ENCODE peak calls at places on chromosomes 7 and 10, in five cellular contexts. G is AG04450, I is IMR-90, H is coronary artery, Y is ovary. W is an unnamed sample.

GRCh38 chr10:59748834-59749233 is 4.4 kb downstream of the MRLN start:
- DNase-seq in G (no peak), I (no peak), H (no peak), Y (no peak), W (no peak)

GRCh38 chr7:84484502-84485079 is 290.0 kb upstream of the SEMA3A start:
- DNase-seq in G (no peak), I (peak; percentile 31), H (no peak), Y (no peak), W (no peak)

GRCh38 chr10:129755075-129756020 is 208.7 kb downstream of the EBF3 start:
- DNase-seq in G (no peak), I (no peak), H (peak; percentile 21), Y (peak; percentile 14), W (no peak)

GRCh38 chr7:158054081-158054480 is 533.5 kb downstream of the PTPRN2 start:
- DNase-seq in G (no peak), I (no peak), H (no peak), Y (no peak), W (no peak)

GRCh38 chr7:132564090-132564489 is 12.2 kb downstream of the PLXNA4 start:
- DNase-seq in G (no peak), I (no peak), H (no peak), Y (no peak), W (no peak)

GRCh38 chr10:129870926-129871660 is 93.0 kb downstream of the EBF3 start:
- DNase-seq in G (no peak), I (peak; percentile 15), H (no peak), Y (no peak), W (no peak)

GRCh38 chr10:129951251-129951808 is 12.7 kb downstream of the EBF3 start:
- DNase-seq in G (no peak), I (no peak), H (no peak), Y (peak; percentile 13), W (no peak)

GRCh38 chr7:1806354-1806753 is 136.3 kb downstream of the ELFN1 start:
- DNase-seq in G (no peak), I (no peak), H (no peak), Y (peak; percentile 4), W (no peak)

GRCh38 chr10:77274046-77274795 is 363.4 kb downstream of the KCNMA1 start:
- DNase-seq in G (no peak), I (peak; percentile 84), H (no peak), Y (no peak), W (no peak)

GRCh38 chr10:100653957-100654834 is 91.2 kb upstream of the PAX2 start:
- DNase-seq in G (no peak), I (no peak), H (no peak), Y (peak; percentile 36), W (no peak)

GRCh38 chr7:138889566-138889965 is 91.6 kb upstream of the ATP6V0A4 start:
- DNase-seq in G (no peak), I (peak; percentile 52), H (no peak), Y (no peak), W (no peak)

GRCh38 chr7:33091111-33091531 is 18.1 kb downstream of the RP9 start:
- DNase-seq in G (no peak), I (peak; percentile 74), H (no peak), Y (no peak), W (no peak)

GRCh38 chr7:4136501-4137110 is 545.5 kb upstream of the FOXK1 start:
- DNase-seq in G (no peak), I (no peak), H (no peak), Y (peak; percentile 70), W (no peak)

GRCh38 chr10:71268751-71269150 is 50.3 kb upstream of the SLC29A3 start:
- DNase-seq in G (no peak), I (peak; percentile 44), H (no peak), Y (no peak), W (peak; percentile 91)

GRCh38 chr7:53744361-53744760 is 708.9 kb downstream of the POM121L12 start:
- DNase-seq in G (no peak), I (no peak), H (no peak), Y (no peak), W (no peak)

GRCh38 chr10:130023454-130024230 is 59.6 kb upstream of the EBF3 start:
- DNase-seq in G (no peak), I (no peak), H (peak; percentile 69), Y (no peak), W (no peak)

GRCh38 chr7:142859829-142860228 is 5.0 kb downstream of the EPHB6 start:
- DNase-seq in G (no peak), I (peak; percentile 2), H (no peak), Y (no peak), W (peak; percentile 46)

GRCh38 chr10:26430641-26431163 is 7.4 kb upstream of the APBB1IP start:
- DNase-seq in G (no peak), I (no peak), H (no peak), Y (no peak), W (no peak)

GRCh38 chr7:43179393-43179792 is 66.9 kb downstream of the HECW1 start:
- DNase-seq in G (no peak), I (no peak), H (no peak), Y (no peak), W (no peak)

GRCh38 chr10:43971306-43971705 is 322.6 kb upstream of the ZNF32 start:
- DNase-seq in G (no peak), I (no peak), H (peak; percentile 61), Y (no peak), W (no peak)

GRCh38 chr7:43756368-43757072 is 2.0 kb upstream of the BLVRA start:
- DNase-seq in G (peak; percentile 59), I (peak; percentile 85), H (no peak), Y (no peak), W (no peak)

GRCh38 chr10:96711048-96711713 is 9.1 kb downstream of the PIK3AP1 start:
- DNase-seq in G (no peak), I (no peak), H (no peak), Y (no peak), W (no peak)

GRCh38 chr7:142587578-142588191 is 161.6 kb upstream of the PRSS1 start:
- DNase-seq in G (no peak), I (peak; percentile 81), H (no peak), Y (no peak), W (no peak)

GRCh38 chr10:124200011-124200410 is 106.6 kb upstream of the CHST15 start:
- DNase-seq in G (no peak), I (no peak), H (peak; percentile 26), Y (no peak), W (no peak)

GRCh38 chr7:144936314-144936713 is 100.5 kb upstream of the TPK1 start:
- DNase-seq in G (no peak), I (no peak), H (no peak), Y (no peak), W (no peak)

GRCh38 chr10:124648738-124649137 is 95.4 kb downstream of the FAM53B start:
- DNase-seq in G (peak; percentile 81), I (peak; percentile 95), H (no peak), Y (peak; percentile 84), W (peak; percentile 82)

GRCh38 chr7:151454306-151454705 is 14.4 kb upstream of the CRYGN start:
- DNase-seq in G (no peak), I (no peak), H (no peak), Y (no peak), W (no peak)

GRCh38 chr7:132451161-132451560 is 125.1 kb downstream of the PLXNA4 start:
- DNase-seq in G (no peak), I (no peak), H (no peak), Y (no peak), W (no peak)

GRCh38 chr7:31327071-31327470 is 13.5 kb downstream of the NEUROD6 start:
- DNase-seq in G (no peak), I (peak; percentile 10), H (no peak), Y (no peak), W (no peak)

GRCh38 chr10:104109908-104110662 is 11.9 kb upstream of the SFR1 start:
- DNase-seq in G (no peak), I (peak; percentile 87), H (no peak), Y (no peak), W (no peak)

GRCh38 chr7:19585761-19586160 is 123.1 kb downstream of the POLR1F start:
- DNase-seq in G (no peak), I (no peak), H (no peak), Y (no peak), W (no peak)

GRCh38 chr7:34042406-34042805 is 137.1 kb downstream of the BMPER start:
- DNase-seq in G (no peak), I (peak; percentile 49), H (no peak), Y (no peak), W (no peak)

DNA sequence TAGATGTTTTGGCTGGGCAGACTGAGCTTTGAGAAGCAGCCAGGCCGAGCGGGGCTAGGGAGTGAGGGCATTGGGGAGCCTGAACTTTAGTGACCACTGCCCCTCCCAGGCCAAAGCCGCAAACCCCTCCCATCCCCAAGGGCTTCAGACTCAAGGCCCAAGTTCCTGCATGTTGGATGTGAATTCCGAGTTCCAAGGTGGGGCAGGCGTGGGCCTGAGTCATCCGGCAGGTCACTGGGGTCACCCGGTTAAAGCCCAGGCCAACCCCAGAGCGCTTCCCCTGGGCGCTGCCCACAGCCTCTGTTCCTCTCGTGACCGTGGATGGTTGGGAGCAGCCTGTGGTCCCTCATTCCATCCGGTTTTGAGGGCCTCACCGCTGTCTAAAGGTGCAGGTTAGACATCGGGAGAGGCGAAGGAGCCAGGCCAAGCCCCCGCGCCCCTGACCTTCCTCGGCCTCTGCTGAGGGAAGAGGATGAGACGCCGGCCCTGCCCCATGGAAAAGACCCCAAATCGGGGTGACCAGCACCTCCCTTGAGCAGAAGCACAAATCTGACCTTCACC is 6.9 kb upstream of the PDGFA start:
- DNase-seq in G (no peak), I (no peak), H (no peak), Y (no peak), W (no peak)
- TF ChIP-seq CTCF in G (no peak), I (no peak), H (no peak), Y (no peak), W (no peak)

GRCh38 chr7:97006951-97007861 is 1.9 kb downstream of the DLX6 start:
- DNase-seq in G (no peak), I (no peak), H (no peak), Y (no peak), W (no peak)

GRCh38 chr7:97004237-97004930 is 969 bp upstream of the DLX6 start:
- DNase-seq in G (no peak), I (no peak), H (no peak), Y (no peak), W (no peak)

GRCh38 chr7:97004931-97005763 is at the start of gene DLX6:
- DNase-seq in G (no peak), I (peak; percentile 14), H (no peak), Y (peak; percentile 78), W (no peak)

GRCh38 chr7:97005764-97006145 is 402 bp downstream of the DLX6 start:
- DNase-seq in G (no peak), I (no peak), H (no peak), Y (no peak), W (no peak)

GRCh38 chr7:97006146-97006950 is 995 bp downstream of the DLX6 start:
- DNase-seq in G (no peak), I (peak; percentile 1), H (no peak), Y (peak; percentile 58), W (no peak)
- H3K4me3 ChIP-seq in G (peak overlapping the region; percentile 7), I (peak overlapping the region; percentile 25), H (peak overlapping the region; percentile 66), Y (peak overlapping the region; percentile 18), W (peak overlapping the region; percentile 55)

GRCh38 chr7:89357121-89357520 is 561.6 kb upstream of the TEX47 start:
- DNase-seq in G (no peak), I (no peak), H (no peak), Y (no peak), W (no peak)
- TF ChIP-seq CTCF in G (no peak), I (no peak), H (no peak), Y (no peak), W (no peak)

GRCh38 chr10:323651-324293 is 188.5 kb downstream of the ZMYND11 start:
- DNase-seq in G (peak; percentile 93), I (peak; percentile 97), H (peak; percentile 92), Y (peak; percentile 90), W (peak; percentile 86)
- H3K4me3 ChIP-seq in G (peak overlapping the region; percentile 55), I (peak overlapping the region; percentile 28), H (no peak overlapping the region), Y (no peak overlapping the region), W (no peak overlapping the region)

W was measured in psoas muscle.